ENCODE peak calls at places on chromosomes 3 and 15, in five cellular contexts. H is cardiac muscle cell, T is OCI-LY7, M is suprapubic skin, R is mesenchymal stem cell. X is an unnamed sample.

GRCh38 chr15:90519688-90520087 is 10.0 kb upstream of the CRTC3 start:
- DNase-seq in H (no peak), R (no peak), M (no peak), T (no peak), X (no peak)

GRCh38 chr15:45456212-45457106 is 66.1 kb downstream of the SLC30A4 start:
- DNase-seq in M (peak; percentile 82), R (peak; percentile 99), T (no peak), H (no peak), X (peak; percentile 79)

GRCh38 chr15:69193948-69194827 is 33.8 kb downstream of the GLCE start:
- DNase-seq in T (no peak), H (peak; percentile 15), M (no peak), R (peak; percentile 56), X (no peak)

GRCh38 chr3:4656059-4656458 is 162.9 kb downstream of the ITPR1 start:
- DNase-seq in R (peak; percentile 81), H (peak; percentile 79), T (peak; percentile 2), M (no peak), X (peak; percentile 70)

GRCh38 chr3:194285024-194285858 is 65.9 kb downstream of the CPN2 start:
- DNase-seq in H (no peak), M (peak; percentile 34), T (no peak), R (no peak), X (no peak)

GRCh38 chr3:108662141-108662738 is 72.7 kb downstream of the DZIP3 start:
- DNase-seq in M (no peak), T (peak; percentile 80), R (peak; percentile 68), H (peak; percentile 76), X (no peak)

GRCh38 chr15:82882250-82882928 is 70.1 kb downstream of the HOMER2 start:
- DNase-seq in R (no peak), M (no peak), H (no peak), T (no peak), X (no peak)

GRCh38 chr15:77421370-77421700 is 647 bp downstream of the HMG20A start:
- DNase-seq in H (peak; percentile 19), R (no peak), M (no peak), T (peak; percentile 69), X (no peak)

GRCh38 chr15:76340802-76341365 is 4.3 kb downstream of the ISL2 start:
- DNase-seq in T (no peak), H (peak; percentile 62), M (no peak), R (no peak), X (no peak)

GRCh38 chr3:195580733-195581443 is 2.9 kb downstream of the APOD start:
- DNase-seq in H (peak; percentile 37), R (peak; percentile 40), T (no peak), M (no peak), X (no peak)

GRCh38 chr3:195587406-195587805 is 3.7 kb upstream of the APOD start:
- DNase-seq in T (no peak), R (no peak), M (no peak), H (no peak), X (no peak)

GRCh38 chr3:195584543-195584870 is 767 bp upstream of the APOD start:
- DNase-seq in R (no peak), H (no peak), T (no peak), M (no peak), X (no peak)

GRCh38 chr3:195582947-195583346 is 793 bp downstream of the APOD start:
- DNase-seq in M (no peak), R (no peak), H (no peak), T (peak; percentile 10), X (no peak)

DNA sequence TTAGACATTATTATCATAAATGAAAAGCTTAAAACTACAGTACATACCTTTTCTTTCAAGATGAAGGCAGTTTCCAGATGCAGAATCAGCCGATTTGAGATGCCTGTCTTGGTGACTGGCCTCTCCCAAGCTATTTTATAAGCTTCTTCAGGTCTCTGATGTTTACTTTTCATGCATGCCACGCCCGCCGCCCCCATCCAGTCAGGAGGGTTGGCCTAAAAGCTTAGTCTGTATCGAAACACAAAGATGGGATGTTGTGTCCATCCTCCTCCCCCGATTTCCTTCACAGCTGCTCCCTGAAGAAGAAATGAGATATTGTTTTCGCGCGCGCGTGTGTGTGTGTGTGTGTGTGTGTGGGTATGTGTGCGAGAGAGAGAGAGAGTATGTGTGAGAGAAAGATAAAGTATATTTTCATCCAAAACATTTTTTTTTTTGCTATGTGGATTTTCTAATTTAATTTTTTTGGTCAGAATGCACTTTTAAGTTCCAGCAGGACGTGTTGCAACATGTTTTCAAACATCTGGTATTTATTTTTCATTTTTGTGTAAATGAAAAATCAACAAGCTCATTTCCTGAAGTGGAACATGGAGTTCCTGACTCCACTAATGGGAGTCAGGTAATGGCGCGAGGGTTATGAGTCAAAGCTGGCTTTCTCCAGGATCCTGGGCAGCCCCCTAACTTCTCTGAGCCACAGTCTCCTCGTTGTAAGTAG is at the start of gene APOD:
- DNase-seq in R (no peak), M (peak; percentile 84), H (no peak), T (no peak), X (no peak)
- H3K27ac ChIP-seq in R (no peak within 1 kb of the TSS), M (peak within 1 kb of the TSS; percentile 77), H (peak within 1 kb of the TSS; percentile 81), T (no peak within 1 kb of the TSS), X (no peak within 1 kb of the TSS)

GRCh38 chr3:155364492-155364891 is 71.0 kb upstream of the STRIT1 start:
- DNase-seq in T (no peak), M (no peak), R (no peak), H (no peak), X (no peak)
- H3K27ac ChIP-seq in T (no peak overlapping the region), M (no peak overlapping the region), R (no peak overlapping the region), H (no peak overlapping the region), X (no peak overlapping the region)

GRCh38 chr15:65056868-65057548 is 10.8 kb downstream of the RASL12 start:
- DNase-seq in M (peak; percentile 39), H (no peak), R (peak; percentile 37), T (no peak), X (peak; percentile 82)
- H3K27ac ChIP-seq in M (no peak overlapping the region), H (no peak overlapping the region), R (no peak overlapping the region), T (no peak overlapping the region), X (peak overlapping the region; percentile 12)

GRCh38 chr3:56829543-56829942 is 27.8 kb upstream of the ARHGEF3 start:
- DNase-seq in T (no peak), M (no peak), H (no peak), R (peak; percentile 15), X (no peak)

GRCh38 chr3:56835626-56836025 is 33.9 kb upstream of the ARHGEF3 start:
- DNase-seq in R (peak; percentile 54), T (no peak), M (no peak), H (no peak), X (no peak)

GRCh38 chr3:56833031-56833430 is 31.3 kb upstream of the ARHGEF3 start:
- DNase-seq in M (no peak), H (no peak), R (no peak), T (no peak), X (no peak)

GRCh38 chr3:56830884-56831283 is 29.1 kb upstream of the ARHGEF3 start:
- DNase-seq in R (no peak), T (no peak), H (no peak), M (no peak), X (no peak)

DNA sequence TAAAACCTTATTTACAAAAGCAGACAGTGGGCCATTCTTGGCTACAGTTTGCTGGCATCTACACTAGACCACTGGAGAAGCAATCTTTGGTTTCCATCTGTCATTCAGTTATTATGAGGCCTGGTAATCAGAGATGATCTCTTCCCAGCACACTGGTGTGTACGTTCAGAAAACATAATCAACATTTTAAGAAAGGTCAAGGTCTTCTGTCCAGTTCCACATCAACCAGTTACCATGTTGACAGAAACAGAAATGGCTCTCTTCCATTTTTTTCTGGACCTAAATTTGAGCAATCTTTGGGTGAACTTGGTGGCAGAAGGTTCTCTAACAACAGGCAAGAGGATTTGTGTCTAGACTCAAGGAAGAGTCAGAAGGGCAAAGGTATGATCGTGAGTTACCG is 29.8 kb upstream of the ARHGEF3 start:
- DNase-seq in R (no peak), M (no peak), H (no peak), T (no peak), X (no peak)
- H3K27ac ChIP-seq in R (no peak overlapping the region), M (no peak overlapping the region), H (no peak overlapping the region), T (no peak overlapping the region), X (no peak overlapping the region)

GRCh38 chr3:112357888-112358287 is 24.9 kb downstream of the CD200 start:
- DNase-seq in R (no peak), T (no peak), M (no peak), H (no peak), X (no peak)
- H3K27ac ChIP-seq in R (no peak overlapping the region), T (no peak overlapping the region), M (no peak overlapping the region), H (no peak overlapping the region), X (peak overlapping the region; percentile 40)

GRCh38 chr3:101070260-101071121 is 77.3 kb upstream of the ABI3BP start:
- DNase-seq in M (no peak), H (peak; percentile 52), R (peak; percentile 11), T (peak; percentile 45), X (peak; percentile 65)
- H3K27ac ChIP-seq in M (no peak overlapping the region), H (no peak overlapping the region), R (peak overlapping the region; percentile 32), T (no peak overlapping the region), X (no peak overlapping the region)